ENCODE peak calls at places on chromosomes 11 and 22, in four cellular contexts. Z, F, B and L are unnamed samples.

GRCh38 chr11:28146123-28146751 is 38.0 kb downstream of the METTL15 start:
- DNase-seq in F (no peak), B (no peak), Z (peak), L (no peak)

GRCh38 chr11:130166457-130166784 is 6.8 kb downstream of the ST14 start:
- DNase-seq in Z (peak), B (no peak), F (no peak), L (no peak)

GRCh38 chr22:26122920-26123468 is 46.3 kb upstream of the SEZ6L start:
- DNase-seq in F (no peak), Z (no peak), B (no peak), L (no peak)

GRCh38 chr22:28882878-28883656 is at the start of gene ZNRF3:
- DNase-seq in F (peak), B (peak), Z (peak), L (peak)

GRCh38 chr11:32312865-32313403 is 122.4 kb downstream of the WT1 start:
- DNase-seq in F (no peak), Z (peak), B (peak), L (no peak)

GRCh38 chr11:1073261-1073724 is 1.4 kb upstream of the MUC2 start:
- DNase-seq in F (peak), Z (peak), B (peak), L (peak)

GRCh38 chr22:30516731-30517130 is 11.2 kb upstream of the SEC14L4 start:
- DNase-seq in B (no peak), F (no peak), Z (no peak), L (no peak)

GRCh38 chr22:39026509-39027150 is 5.7 kb downstream of the APOBEC3D start:
- DNase-seq in B (no peak), F (no peak), Z (no peak), L (no peak)

GRCh38 chr11:3202759-3203158 is 15.9 kb downstream of the MRGPRG start:
- DNase-seq in F (peak), Z (no peak), B (peak), L (peak)

GRCh38 chr11:35352107-35352888 is 67.1 kb downstream of the SLC1A2 start:
- DNase-seq in F (no peak), Z (no peak), B (no peak), L (no peak)
- H3K27ac ChIP-seq in F (peak), Z (no peak), B (no peak), L (no peak)

DNA sequence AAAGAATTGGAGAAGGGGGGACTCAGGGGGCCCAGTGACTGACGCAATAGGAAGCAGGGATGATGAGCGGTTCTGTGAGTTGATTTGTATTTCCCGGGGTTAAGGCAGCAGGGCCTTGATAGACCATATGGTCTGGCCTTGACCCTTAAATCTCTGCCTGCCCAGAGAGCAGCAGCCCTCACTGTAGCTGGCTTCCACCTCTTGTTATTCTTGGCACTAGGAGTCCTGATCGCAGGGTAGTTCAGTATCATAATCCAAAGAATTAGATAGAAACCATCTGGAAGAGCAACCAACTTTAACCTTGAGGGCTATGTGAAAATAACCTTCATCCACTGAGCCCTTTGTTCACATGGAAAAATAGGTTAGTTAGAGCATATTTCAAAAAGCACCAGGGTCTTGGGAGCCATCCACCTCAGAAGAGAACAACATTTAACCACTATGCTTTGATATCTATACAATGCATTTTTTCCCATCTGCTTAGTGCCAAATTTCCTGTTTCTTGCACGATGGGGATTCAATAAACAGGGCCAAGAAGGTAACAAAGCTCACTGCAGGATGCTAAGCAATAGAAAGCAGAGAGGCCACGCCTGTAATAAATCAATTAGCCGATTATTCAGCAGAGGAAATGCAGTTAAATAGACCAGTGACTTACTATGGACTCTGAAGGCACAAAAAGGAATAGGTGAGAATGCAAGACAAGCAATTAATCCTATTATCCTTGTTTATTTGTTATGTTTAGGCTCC is 761.3 kb downstream of the OPCML start:
- DNase-seq in B (no peak), Z (no peak), F (no peak), L (no peak)
- H3K27ac ChIP-seq in B (no peak), Z (no peak), F (no peak), L (no peak)

GRCh38 chr22:20111045-20111688 is 4.7 kb upstream of the RANBP1 start:
- DNase-seq in B (no peak), F (no peak), Z (no peak), L (no peak)
- H3K27ac ChIP-seq in B (no peak), F (peak), Z (no peak), L (no peak)

GRCh38 chr11:57353024-57353423 is 14.9 kb downstream of the P2RX3 start:
- DNase-seq in B (no peak), Z (no peak), F (no peak), L (no peak)
- H3K27ac ChIP-seq in B (no peak), Z (no peak), F (no peak), L (no peak)

DNA sequence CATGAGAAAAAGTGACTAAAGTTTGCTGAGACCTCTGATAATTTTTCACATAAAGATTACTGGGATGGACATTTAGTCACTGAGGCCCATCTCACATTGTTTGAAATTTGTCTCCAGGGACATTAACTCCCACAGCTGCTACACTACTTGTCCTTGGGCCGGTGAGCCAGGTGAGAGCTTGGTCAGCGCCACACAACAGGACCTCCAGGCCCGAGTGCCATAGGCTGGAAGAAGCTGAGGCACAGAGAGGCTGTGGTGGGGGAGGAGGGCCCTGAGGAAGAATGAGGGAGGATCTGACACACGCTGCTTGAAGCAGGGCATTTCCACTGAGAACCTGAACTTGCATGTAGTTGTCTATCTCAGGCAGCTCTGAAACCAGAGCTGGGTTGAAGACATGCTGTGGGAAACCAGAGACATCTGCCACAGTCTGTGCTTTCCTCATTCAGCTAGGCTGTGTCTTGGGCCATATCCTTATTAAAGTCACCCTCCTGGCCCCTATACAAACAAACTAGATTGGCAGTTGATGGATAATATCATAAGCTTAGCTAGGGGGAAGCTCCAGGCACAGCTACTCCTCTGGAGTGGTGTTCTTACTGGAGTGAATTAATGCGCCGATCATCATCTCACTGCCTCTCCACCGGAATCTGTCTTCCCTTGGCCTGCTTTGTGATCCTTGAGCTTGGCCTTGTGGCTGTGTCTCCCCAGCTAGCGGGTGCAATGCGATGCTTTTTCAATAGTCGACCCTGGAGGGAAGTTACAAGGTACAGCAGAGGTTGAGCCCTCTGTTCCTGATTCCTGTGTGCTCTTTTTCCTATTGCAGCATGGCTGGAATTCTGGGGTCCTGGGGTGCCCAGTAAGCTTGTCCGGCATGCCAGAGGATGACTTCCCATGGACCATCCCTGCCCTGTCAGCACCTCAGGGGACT is 225.3 kb upstream of the B3GAT1 start:
- DNase-seq in B (no peak), Z (no peak), F (no peak), L (no peak)
- H3K27ac ChIP-seq in B (no peak), Z (no peak), F (no peak), L (no peak)

DNA sequence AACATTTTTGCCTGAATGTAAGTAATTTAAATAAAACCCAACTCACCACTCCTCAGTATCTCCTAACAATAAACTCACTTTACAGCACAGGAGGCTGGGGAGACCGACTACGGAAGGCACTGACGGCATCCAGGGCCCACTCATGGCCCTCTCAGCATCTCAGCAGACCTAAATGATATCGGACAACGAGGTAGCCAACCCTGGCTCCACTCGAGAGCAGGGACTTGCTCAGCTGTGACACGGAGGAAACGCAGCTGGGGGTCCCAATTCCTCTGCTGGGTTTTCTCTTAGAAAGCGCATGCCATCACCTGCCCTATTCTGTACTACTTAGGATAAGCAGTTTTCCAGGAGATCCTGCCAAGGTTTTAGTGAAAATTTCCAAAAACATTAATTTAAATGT is 109.1 kb upstream of the BID start:
- DNase-seq in Z (no peak), B (peak), F (no peak), L (no peak)
- H3K27ac ChIP-seq in Z (no peak), B (no peak), F (no peak), L (no peak)

GRCh38 chr11:47507016-47507631 is 45.8 kb downstream of the CELF1 start:
- DNase-seq in B (no peak), F (no peak), Z (no peak), L (no peak)
- H3K27ac ChIP-seq in B (no peak), F (peak), Z (no peak), L (no peak)

GRCh38 chr11:34277166-34277565 is 80.6 kb downstream of the ABTB2 start:
- DNase-seq in Z (no peak), B (no peak), F (no peak), L (no peak)

GRCh38 chr11:34275486-34275885 is 82.3 kb downstream of the ABTB2 start:
- DNase-seq in B (no peak), Z (no peak), F (no peak), L (no peak)

GRCh38 chr11:34271727-34272126 is 86.1 kb downstream of the ABTB2 start:
- DNase-seq in B (no peak), F (no peak), Z (no peak), L (no peak)

GRCh38 chr11:34276465-34276864 is 81.3 kb downstream of the ABTB2 start:
- DNase-seq in F (no peak), B (no peak), Z (no peak), L (no peak)

DNA sequence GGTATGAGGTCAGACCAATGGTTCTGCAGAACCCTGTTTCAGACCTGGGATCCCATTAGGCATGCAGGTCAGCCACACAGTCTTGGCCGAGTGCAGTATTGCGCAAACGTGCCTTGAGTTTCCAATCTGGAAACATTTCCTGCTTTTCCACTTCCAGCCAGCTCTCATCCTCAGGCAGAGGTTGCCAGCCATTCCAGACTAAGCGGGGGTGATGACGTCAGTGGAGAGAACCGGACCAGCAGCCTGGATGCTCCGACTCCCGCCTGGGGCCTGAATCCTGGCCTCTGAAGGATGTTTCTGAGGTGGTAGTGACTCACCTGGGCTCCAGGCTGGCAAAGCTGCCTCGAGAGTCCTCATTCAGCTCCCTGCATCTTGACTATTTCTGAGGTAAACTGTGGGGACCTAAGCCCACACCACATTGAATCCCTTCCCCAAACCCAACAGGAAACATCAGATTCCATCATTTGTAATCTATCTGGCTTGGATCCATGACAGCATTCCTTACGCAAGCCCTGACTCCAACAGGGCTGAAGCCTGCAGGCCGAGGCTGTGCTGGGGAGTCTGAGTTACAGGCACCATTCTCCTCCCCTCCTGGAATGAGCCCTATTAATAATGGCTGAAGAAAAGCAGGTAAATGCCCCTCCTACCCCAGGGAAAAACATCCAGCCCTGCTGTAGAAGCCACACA is 83.0 kb downstream of the ABTB2 start:
- DNase-seq in Z (no peak), B (peak), F (no peak), L (peak)
- H3K27ac ChIP-seq in Z (no peak), B (peak), F (no peak), L (peak)